ENCODE peak calls at places on chromosomes 2 and 18, in four cellular contexts. S is thyroid gland, Q is heart right ventricle, X is sigmoid colon. I is an unnamed sample.

GRCh38 chr18:24073791-24074190 is 59.2 kb downstream of the TTC39C start:
- DNase-seq in S (no peak), Q (no peak), X (no peak), I (no peak)

GRCh38 chr2:72236445-72237067 is 88.9 kb upstream of the CYP26B1 start:
- DNase-seq in S (no peak), Q (no peak), X (no peak), I (no peak)

GRCh38 chr2:158202151-158202778 is 100.6 kb downstream of the UPP2 start:
- DNase-seq in S (no peak), Q (no peak), X (no peak), I (no peak)

GRCh38 chr2:145006957-145007672 is 487.2 kb upstream of the ZEB2 start:
- DNase-seq in S (peak), Q (peak), X (no peak), I (peak)

GRCh38 chr2:190365499-190366204 is 22.3 kb downstream of the INPP1 start:
- DNase-seq in S (no peak), Q (no peak), X (no peak), I (no peak)

GRCh38 chr18:12119358-12119757 is 25.7 kb downstream of the ANKRD62 start:
- DNase-seq in S (no peak), Q (no peak), X (no peak), I (no peak)

GRCh38 chr2:134454931-134455330 is 201.1 kb downstream of the MGAT5 start:
- DNase-seq in S (peak), Q (no peak), X (no peak), I (no peak)

GRCh38 chr2:16413257-16413656 is 252.4 kb downstream of the CYRIA start:
- DNase-seq in S (no peak), Q (peak), X (no peak), I (no peak)

GRCh38 chr2:50615296-50615695 is 416.6 kb downstream of the NRXN1 start:
- DNase-seq in S (no peak), Q (no peak), X (no peak), I (no peak)

GRCh38 chr2:102736174-102736606 is 25.6 kb upstream of the TMEM182 start:
- DNase-seq in S (peak), Q (no peak), X (no peak), I (peak)

GRCh38 chr2:202965810-202966454 is 48.7 kb upstream of the NBEAL1 start:
- DNase-seq in S (peak), Q (no peak), X (no peak), I (no peak)

GRCh38 chr18:48566588-48566987 is 27.8 kb downstream of the CTIF start:
- DNase-seq in S (no peak), Q (no peak), X (no peak), I (no peak)

GRCh38 chr2:71927757-71928715 is 219.6 kb downstream of the CYP26B1 start:
- DNase-seq in S (no peak), Q (no peak), X (no peak), I (no peak)

GRCh38 chr2:48131503-48132293 is 225.4 kb upstream of the FBXO11 start:
- DNase-seq in S (no peak), Q (no peak), X (no peak), I (no peak)

GRCh38 chr2:46377666-46378560 is 80.7 kb downstream of the EPAS1 start:
- DNase-seq in S (no peak), Q (no peak), X (no peak), I (no peak)

GRCh38 chr2:128714285-128714684 is 395.6 kb upstream of the HS6ST1 start:
- DNase-seq in S (no peak), Q (no peak), X (no peak), I (no peak)

GRCh38 chr2:207768891-207769596 is 662 bp downstream of the FZD5 start:
- DNase-seq in S (peak), Q (no peak), X (peak), I (no peak)

GRCh38 chr18:56393870-56394269 is 244.5 kb downstream of the TXNL1 start:
- DNase-seq in S (no peak), Q (no peak), X (no peak), I (no peak)

GRCh38 chr18:40066368-40066767 is 1888.7 kb upstream of the PIK3C3 start:
- DNase-seq in S (no peak), Q (no peak), X (no peak), I (no peak)

GRCh38 chr2:41728757-41729338 is 319.0 kb upstream of the PKDCC start:
- DNase-seq in S (no peak), Q (no peak), X (no peak), I (no peak)

GRCh38 chr18:6205706-6206105 is 209.0 kb downstream of the L3MBTL4 start:
- DNase-seq in S (no peak), Q (no peak), X (no peak), I (no peak)

GRCh38 chr2:238868616-238869292 is 20.9 kb downstream of the TWIST2 start:
- DNase-seq in S (peak), Q (peak), X (peak), I (peak)

GRCh38 chr2:241857041-241857541 is 1.6 kb downstream of the PDCD1 start:
- DNase-seq in S (no peak), Q (peak), X (peak), I (no peak)

GRCh38 chr2:55518846-55519167 is 711 bp upstream of the CFAP36 start:
- DNase-seq in S (peak), Q (no peak), X (no peak), I (no peak)

DNA sequence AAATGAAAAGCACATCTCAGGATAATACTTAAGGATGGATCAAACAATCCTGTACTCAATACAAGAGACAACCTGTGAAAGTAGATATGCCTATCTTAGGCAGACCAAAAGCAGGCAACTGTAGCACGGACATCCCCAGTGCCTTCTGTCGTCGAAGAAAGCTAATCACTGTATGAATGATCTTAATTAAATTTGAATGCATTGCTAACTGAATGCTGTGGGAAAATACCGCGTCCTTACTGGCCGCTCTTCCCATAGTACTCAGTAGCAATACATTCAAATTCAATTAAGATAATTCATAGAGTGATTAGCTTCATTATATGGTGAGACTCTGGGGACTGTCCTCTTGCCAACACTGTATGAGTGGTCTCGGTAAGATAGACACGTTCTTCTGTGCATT is 97.6 kb downstream of the DOCK10 start:
- DNase-seq in S (no peak), Q (no peak), X (no peak), I (no peak)
- H3K4me3 ChIP-seq in S (no peak), Q (no peak), X (no peak), I (no peak)

DNA sequence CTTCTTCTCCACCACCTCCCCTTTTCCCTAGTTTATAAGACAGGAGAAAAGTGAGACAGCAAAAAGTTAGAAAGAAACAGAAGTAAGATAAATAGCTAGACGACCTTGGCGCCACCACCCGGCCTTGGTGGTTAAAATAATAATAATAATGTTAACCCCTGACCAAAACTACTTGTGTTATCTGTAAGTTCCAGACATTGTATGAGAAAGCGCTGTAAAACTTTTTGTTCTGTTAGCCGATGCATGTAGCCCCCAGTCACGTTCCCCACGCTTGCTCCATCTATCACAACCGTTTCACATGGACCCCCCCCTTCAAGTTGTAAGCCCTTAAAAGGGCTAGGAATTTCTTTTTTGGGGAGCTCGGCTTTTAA is 1.5 kb upstream of the BUB1 start:
- DNase-seq in S (no peak), Q (no peak), X (no peak), I (no peak)
- H3K4me3 ChIP-seq in S (no peak), Q (peak), X (peak), I (no peak)

DNA sequence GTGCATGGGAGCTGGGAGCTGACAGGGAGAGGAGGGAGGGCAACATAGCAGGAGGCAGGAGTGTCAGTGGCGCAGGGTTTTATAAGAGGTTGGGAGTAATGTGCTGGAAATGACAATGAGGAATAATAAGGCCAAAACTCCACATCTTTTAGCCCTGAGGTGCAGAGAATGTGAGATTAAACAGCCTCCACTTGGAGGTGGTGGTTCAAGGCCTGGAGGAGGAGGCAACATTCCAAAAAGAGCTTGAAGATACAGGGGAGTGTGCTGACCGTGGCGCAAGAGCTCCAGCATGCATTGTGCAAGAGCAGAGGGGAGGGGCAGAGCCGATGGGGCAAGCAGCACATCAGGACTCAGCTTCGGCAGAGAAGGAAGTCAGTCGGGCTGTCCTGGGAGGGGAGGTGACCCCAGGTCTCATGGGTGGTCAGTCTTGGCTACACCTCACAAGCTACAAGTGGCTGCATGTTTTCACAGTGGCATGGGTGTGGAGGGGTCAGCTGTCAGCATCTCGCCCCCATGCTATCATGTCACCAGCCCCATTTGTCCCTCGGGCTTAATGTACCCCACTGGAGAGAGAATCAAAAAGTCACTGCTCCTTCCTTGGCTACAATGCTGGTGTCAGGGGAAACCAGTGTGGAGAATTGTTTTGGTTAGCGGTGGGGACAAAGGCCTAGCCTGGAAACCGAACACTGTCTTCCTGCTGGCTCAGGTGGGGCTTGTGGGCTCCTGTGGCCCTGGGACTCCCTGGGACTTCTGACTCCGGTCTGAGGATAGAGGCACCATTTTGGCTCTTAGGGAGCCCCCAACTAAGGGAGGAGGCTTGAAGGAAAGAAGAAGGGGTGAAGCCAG is 208.0 kb downstream of the ZFP36L2 start:
- DNase-seq in S (peak), Q (peak), X (peak), I (peak)
- H3K4me3 ChIP-seq in S (no peak), Q (no peak), X (no peak), I (no peak)

DNA sequence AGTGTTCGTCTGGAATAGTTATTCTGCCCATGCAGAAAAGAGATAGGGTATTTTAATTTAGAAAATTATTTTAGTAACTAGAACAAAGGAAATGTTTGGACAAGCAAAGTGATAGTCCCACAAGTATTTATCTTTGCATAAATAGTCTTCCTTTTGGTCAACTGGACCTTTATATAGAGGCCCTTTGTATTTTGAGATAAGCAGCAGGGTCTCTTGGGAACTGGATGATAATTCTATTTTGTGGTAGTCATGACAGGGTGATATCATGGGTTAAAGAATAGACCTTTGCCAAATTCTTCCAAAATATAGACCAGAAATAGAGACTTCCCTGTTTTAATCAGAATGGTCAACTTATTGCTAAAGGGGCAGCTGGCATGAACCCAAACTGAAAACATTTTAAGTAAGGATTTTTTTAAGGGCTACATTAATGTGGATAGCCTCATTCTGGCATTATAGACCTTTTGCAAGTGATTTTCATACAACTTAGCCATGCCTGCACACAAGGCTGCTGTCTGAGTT is 10.5 kb downstream of the PLEK start:
- DNase-seq in S (no peak), Q (no peak), X (no peak), I (no peak)
- H3K4me3 ChIP-seq in S (no peak), Q (no peak), X (no peak), I (no peak)

GRCh38 chr18:26840965-26841364 is 24.5 kb downstream of the AQP4 start:
- DNase-seq in S (no peak), Q (no peak), X (no peak), I (no peak)
- H3K4me3 ChIP-seq in S (no peak), Q (no peak), X (no peak), I (no peak)

DNA sequence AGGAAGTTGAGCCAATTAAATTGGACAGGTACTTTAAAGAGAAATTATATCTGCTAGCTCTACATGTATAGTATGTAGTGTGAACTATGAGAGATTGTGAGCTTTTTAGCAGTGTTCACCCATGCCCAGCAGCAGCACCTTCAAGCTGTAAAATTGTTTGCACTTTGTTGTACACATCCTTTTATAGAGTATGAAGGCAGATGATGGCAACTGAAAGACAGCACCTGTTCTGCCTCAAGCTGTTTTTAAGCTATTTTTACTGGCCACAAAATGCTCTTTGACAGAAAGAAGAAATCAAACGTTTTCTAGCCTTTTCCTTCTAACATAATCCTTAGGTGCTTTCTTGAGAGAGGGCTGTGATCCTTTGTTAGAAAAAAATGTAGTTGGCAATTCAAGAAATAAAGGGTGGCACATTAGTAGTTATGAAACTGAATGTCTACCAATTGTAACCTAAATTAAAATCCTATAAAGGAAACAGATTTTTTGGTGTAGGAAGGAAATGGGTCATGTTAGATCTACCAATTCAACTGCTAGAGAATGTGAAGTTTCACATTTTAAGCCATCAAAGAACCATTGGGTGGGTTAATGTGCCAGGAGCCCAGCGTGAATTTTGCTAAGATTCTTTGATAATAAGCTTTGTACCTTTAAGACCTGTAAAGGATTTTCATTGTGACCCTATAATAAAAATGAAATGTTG is 59.5 kb downstream of the R3HDM1 start:
- DNase-seq in S (no peak), Q (no peak), X (no peak), I (no peak)
- H3K4me3 ChIP-seq in S (no peak), Q (no peak), X (no peak), I (no peak)

DNA sequence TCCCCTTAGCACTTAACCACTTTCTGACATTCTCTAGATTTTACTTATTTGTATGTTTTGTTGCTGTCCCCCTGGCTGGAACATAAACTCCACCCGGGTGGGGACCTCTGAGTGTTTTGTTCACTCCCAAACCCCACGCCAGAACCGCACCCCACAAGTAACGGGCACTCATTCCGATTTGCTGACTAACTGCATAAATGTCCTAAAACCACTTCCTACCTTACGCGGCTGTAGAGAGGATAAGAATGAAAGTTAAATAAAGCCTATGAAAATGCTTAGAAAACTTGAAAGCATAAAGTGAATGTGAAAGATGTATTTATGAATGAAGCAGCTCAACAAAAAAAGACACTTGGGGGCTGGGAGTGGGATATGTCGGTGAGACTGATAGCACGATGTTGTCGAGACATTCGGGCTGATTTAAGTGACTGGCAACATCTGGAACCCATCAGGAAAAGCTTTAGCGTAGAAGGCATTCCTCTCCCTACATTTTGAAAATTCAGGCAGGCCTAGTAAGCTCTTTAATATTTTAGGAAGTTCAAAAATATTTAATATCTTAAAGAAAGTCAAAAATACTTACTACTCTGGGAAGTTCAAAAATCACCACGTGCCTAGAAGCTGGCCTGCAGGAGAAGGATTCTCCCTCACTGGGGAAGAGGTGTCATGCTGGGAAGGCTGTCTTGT is 206.7 kb downstream of the SH3RF3 start:
- DNase-seq in S (no peak), Q (no peak), X (no peak), I (no peak)
- H3K4me3 ChIP-seq in S (no peak), Q (peak), X (no peak), I (no peak)

DNA sequence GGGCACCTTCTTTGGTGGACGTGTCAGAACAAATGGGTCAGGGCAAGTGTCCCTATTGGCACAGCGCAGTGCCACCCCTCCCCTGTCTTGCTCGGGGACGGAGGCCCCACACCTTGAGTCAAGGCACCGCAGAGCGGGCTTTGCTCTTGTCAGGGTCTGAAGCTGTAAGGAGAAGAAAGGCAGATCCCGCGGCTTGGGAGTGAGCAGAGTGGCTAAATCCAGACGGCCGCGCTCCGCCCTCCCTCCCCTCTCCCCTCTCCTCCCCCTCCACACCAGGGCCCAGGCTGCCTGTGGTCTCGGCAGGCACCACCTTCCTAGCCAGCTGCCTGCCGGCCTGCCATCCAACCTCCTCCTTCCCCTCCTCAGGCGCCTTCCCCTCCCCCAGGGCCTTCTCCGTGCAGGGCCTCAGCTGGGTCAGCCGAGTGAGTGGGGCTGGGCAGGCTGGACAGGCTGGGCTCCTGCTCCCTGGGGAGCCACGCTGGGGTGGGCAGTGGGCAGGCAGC is 25.8 kb downstream of the SPEG start:
- DNase-seq in S (peak), Q (peak), X (peak), I (no peak)
- H3K4me3 ChIP-seq in S (no peak), Q (peak), X (peak), I (no peak)

GRCh38 chr2:205024822-205025518 is 479.7 kb downstream of the PARD3B start:
- DNase-seq in S (peak), Q (no peak), X (peak), I (peak)
- H3K4me3 ChIP-seq in S (no peak), Q (peak), X (peak), I (no peak)

GRCh38 chr18:9878095-9878494 is 7.7 kb upstream of the TXNDC2 start:
- DNase-seq in S (no peak), Q (no peak), X (no peak), I (no peak)

GRCh38 chr18:9876867-9877654 is 8.7 kb upstream of the TXNDC2 start:
- DNase-seq in S (no peak), Q (no peak), X (no peak), I (peak)

GRCh38 chr18:9874730-9875129 is 11.0 kb upstream of the TXNDC2 start:
- DNase-seq in S (no peak), Q (no peak), X (no peak), I (no peak)

GRCh38 chr18:9877655-9878014 is 8.1 kb upstream of the TXNDC2 start:
- DNase-seq in S (no peak), Q (no peak), X (no peak), I (no peak)

DNA sequence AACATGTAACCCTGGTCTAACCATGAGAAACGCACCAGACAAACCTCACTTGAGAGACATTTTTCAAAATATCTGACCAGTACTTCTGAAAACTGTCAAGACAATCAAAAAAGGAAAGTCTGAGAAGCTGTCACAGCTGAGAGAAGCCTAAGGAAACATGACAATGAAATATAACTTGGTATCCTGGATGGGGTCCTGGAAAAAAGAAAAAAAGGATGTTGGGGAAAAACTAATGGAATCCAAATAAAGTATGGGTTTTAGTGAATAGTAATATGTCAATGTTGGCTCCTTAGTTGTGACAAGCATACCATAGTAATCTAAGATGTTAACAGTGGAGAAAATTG is 9.3 kb upstream of the TXNDC2 start:
- DNase-seq in S (no peak), Q (no peak), X (no peak), I (no peak)
- H3K4me3 ChIP-seq in S (no peak), Q (peak), X (no peak), I (no peak)